ENCODE peak calls at places on chromosomes 7 and 10, in four cellular contexts. W is CD8-positive, alpha-beta memory T cell; C is naive thymus-derived CD4-positive, alpha-beta T cell; F is body of pancreas. G is an unnamed sample.

GRCh38 chr10:126131338-126131737 is 235.0 kb downstream of the FANK1 start:
- DNase-seq in W (no peak), C (no peak), F (no peak), G (no peak)

GRCh38 chr7:2785071-2785500 is 59.0 kb downstream of the GNA12 start:
- DNase-seq in W (no peak), C (no peak), F (no peak), G (no peak)

GRCh38 chr7:142787034-142787768 is 16.4 kb downstream of the PRSS2 start:
- DNase-seq in W (no peak), C (no peak), F (no peak), G (no peak)

GRCh38 chr7:121085922-121086321 is 97.4 kb downstream of the CPED1 start:
- DNase-seq in W (no peak), C (no peak), F (no peak), G (no peak)

GRCh38 chr7:108479751-108480150 is 23.5 kb upstream of the NRCAM start:
- DNase-seq in W (no peak), C (no peak), F (no peak), G (no peak)

GRCh38 chr7:2833087-2833910 is 10.8 kb downstream of the GNA12 start:
- DNase-seq in W (no peak), C (no peak), F (no peak), G (no peak)

GRCh38 chr7:122887198-122887597 is 938 bp upstream of the CADPS2 start:
- DNase-seq in W (no peak), C (no peak), F (peak), G (peak)

GRCh38 chr10:7855205-7855604 is 36.9 kb downstream of the TAF3 start:
- DNase-seq in W (no peak), C (no peak), F (no peak), G (no peak)

GRCh38 chr10:89032141-89032814 is 41.7 kb downstream of the FAS start:
- DNase-seq in W (no peak), C (no peak), F (peak), G (peak)

GRCh38 chr7:31096198-31096881 is 44.2 kb downstream of the ADCYAP1R1 start:
- DNase-seq in W (no peak), C (no peak), F (no peak), G (no peak)

GRCh38 chr10:11264481-11265044 is 246.9 kb downstream of the CELF2 start:
- DNase-seq in W (no peak), C (no peak), F (no peak), G (no peak)

GRCh38 chr7:153567426-153567825 is 484.8 kb upstream of the DPP6 start:
- DNase-seq in W (no peak), C (no peak), F (peak), G (no peak)

GRCh38 chr10:79293841-79294705 is 53.2 kb upstream of the PPIF start:
- DNase-seq in W (no peak), C (no peak), F (peak), G (peak)

GRCh38 chr7:155645652-155646051 is 1.2 kb downstream of the RBM33 start:
- DNase-seq in W (no peak), C (no peak), F (no peak), G (no peak)
- H3K27ac ChIP-seq in W (no peak), C (peak), F (no peak), G (peak)

DNA sequence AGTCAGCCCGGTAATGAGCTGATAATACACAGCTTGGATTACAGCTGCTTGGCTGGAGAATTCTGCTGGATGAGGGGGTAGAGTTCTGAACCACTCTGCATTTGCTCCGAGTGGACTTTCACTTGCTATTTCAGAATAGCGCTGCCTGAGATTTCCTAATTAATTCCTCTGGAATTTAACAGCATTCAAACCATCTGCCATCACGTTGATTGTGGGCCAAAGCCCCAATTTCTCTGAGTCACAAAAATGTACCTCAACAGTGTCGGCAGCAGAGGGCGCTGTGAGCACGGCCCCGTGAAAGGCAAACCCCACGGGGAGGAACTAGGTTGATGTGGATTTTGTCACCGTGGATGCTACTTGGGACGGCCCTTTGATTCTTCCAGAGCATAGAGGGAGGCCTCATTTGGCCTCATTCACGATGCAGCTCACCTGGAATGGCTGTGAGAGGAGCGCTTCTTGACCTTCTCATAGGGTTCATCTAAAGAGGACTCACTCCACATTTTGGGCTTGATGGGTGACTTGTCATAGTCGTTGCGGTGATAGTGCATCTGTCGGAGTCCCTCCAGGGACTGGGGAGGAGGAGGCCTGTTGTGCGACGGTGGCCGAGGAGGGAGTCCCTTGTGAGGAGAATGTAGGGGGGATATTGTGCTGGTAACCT is 73.3 kb downstream of the PRPF18 start:
- DNase-seq in W (peak), C (peak), F (peak), G (peak)
- H3K27ac ChIP-seq in W (no peak), C (no peak), F (no peak), G (peak)

GRCh38 chr7:148334441-148334956 is 256.1 kb upstream of the C7orf33 start:
- DNase-seq in W (no peak), C (no peak), F (no peak), G (no peak)
- H3K27ac ChIP-seq in W (no peak), C (no peak), F (no peak), G (peak)

DNA sequence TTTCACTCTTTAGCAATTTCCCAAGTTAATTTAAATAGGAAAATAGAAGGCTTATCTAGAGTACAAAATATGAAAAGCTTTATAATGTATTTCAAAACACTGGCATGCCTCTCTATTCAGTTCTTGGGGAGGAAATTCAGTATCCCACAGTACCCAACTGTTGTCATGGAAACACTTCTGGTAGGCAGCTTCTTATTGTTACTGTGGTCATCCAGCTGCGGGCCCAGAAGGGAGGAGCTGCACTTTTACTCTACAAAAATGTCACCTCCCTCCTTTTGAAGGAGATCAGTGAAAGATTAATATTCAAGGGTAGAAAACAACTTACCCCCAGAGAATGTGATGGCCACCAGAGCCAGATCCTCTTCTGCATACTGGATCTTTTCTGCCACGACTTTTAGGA is 202.8 kb downstream of the RAPGEF5 start:
- DNase-seq in W (no peak), C (no peak), F (no peak), G (no peak)
- H3K27ac ChIP-seq in W (no peak), C (no peak), F (no peak), G (no peak)

GRCh38 chr10:72334196-72334831 is 20.4 kb downstream of the DNAJB12 start:
- DNase-seq in W (no peak), C (peak), F (peak), G (no peak)
- H3K27ac ChIP-seq in W (peak), C (peak), F (peak), G (peak)

GRCh38 chr10:21296575-21297355 is 228.7 kb downstream of the SKIDA1 start:
- DNase-seq in W (no peak), C (no peak), F (no peak), G (no peak)

GRCh38 chr10:21292763-21293517 is 232.5 kb downstream of the SKIDA1 start:
- DNase-seq in W (no peak), C (no peak), F (peak), G (peak)

GRCh38 chr10:21290499-21291160 is 234.9 kb downstream of the SKIDA1 start:
- DNase-seq in W (no peak), C (no peak), F (no peak), G (no peak)

GRCh38 chr10:21297525-21298383 is 227.7 kb downstream of the SKIDA1 start:
- DNase-seq in W (no peak), C (no peak), F (no peak), G (no peak)

GRCh38 chr10:21293518-21294356 is 231.7 kb downstream of the SKIDA1 start:
- DNase-seq in W (no peak), C (no peak), F (no peak), G (no peak)
- H3K27ac ChIP-seq in W (no peak), C (no peak), F (no peak), G (peak)

G was measured in epithelial cell of prostate.